ENCODE peak calls at places on chromosome 1, in eight cellular contexts. W, R, I, N, E, C, G and U are unnamed samples.

GRCh38 chr1:23980725-23981063 is 567 bp upstream of the SRSF10 start:
- DNase-seq in W (peak), R (no peak), I (peak), N (peak), E (peak), C (peak), G (no peak), U (no peak)

GRCh38 chr1:210144736-210145135 is 87.9 kb upstream of the SERTAD4 start:
- DNase-seq in W (peak), R (no peak), I (no peak), N (no peak), E (no peak), C (no peak), G (no peak), U (no peak)

GRCh38 chr1:31432592-31433395 is 19.8 kb downstream of the SERINC2 start:
- DNase-seq in W (no peak), R (no peak), I (no peak), N (no peak), E (no peak), C (no peak), G (no peak), U (no peak)

GRCh38 chr1:156571261-156571958 is 955 bp downstream of the IQGAP3 start:
- DNase-seq in W (peak), R (peak), I (peak), N (no peak), E (no peak), C (no peak), G (no peak), U (no peak)

GRCh38 chr1:207890136-207890738 is 20.7 kb downstream of the CD34 start:
- DNase-seq in W (peak), R (peak), I (no peak), N (no peak), E (no peak), C (no peak), G (no peak), U (no peak)

GRCh38 chr1:9863371-9863770 is 39.6 kb upstream of the CLSTN1 start:
- DNase-seq in W (no peak), R (no peak), I (no peak), N (no peak), E (no peak), C (no peak), G (no peak), U (no peak)

GRCh38 chr1:155017021-155017945 is 14.7 kb downstream of the ZBTB7B start:
- DNase-seq in W (peak), R (peak), I (peak), N (peak), E (peak), C (peak), G (peak), U (peak)

GRCh38 chr1:78291443-78291842 is 199.3 kb upstream of the PTGFR start:
- DNase-seq in W (no peak), R (no peak), I (no peak), N (no peak), E (no peak), C (no peak), G (no peak), U (no peak)